ENCODE peak calls at places on chromosomes 11 and 22, in four cellular contexts. E is heart right ventricle, L is PC-9, T is HCT116. D is an unnamed sample.

GRCh38 chr11:8906629-8907028 is 4.4 kb upstream of the AKIP1 start:
- DNase-seq in L (peak; percentile 91), E (no peak), T (peak; percentile 49), D (no peak)

GRCh38 chr11:58513747-58514367 is 6.0 kb upstream of the OR5B21 start:
- DNase-seq in T (peak; percentile 64), L (peak; percentile 65), E (peak; percentile 24), D (peak; percentile 60)

GRCh38 chr22:29022101-29022817 is 39.4 kb downstream of the C22orf31 start:
- DNase-seq in E (no peak), L (no peak), T (no peak), D (no peak)

GRCh38 chr11:58741127-58741526 is 9.4 kb upstream of the GLYAT start:
- DNase-seq in T (no peak), E (no peak), L (no peak), D (no peak)

GRCh38 chr11:70434813-70435300 is 36.5 kb downstream of the CTTN start:
- DNase-seq in E (no peak), L (no peak), T (no peak), D (no peak)

GRCh38 chr11:121031167-121031566 is 7.3 kb downstream of the TBCEL start:
- DNase-seq in T (no peak), L (no peak), E (no peak), D (no peak)

GRCh38 chr11:36672815-36673450 is 74.9 kb upstream of the RAG2 start:
- DNase-seq in L (no peak), E (peak; percentile 35), T (peak; percentile 38), D (peak; percentile 45)

GRCh38 chr22:43042101-43042780 is 27.3 kb upstream of the PACSIN2 start:
- DNase-seq in L (no peak), E (no peak), T (no peak), D (no peak)

GRCh38 chr11:47879259-47880184 is 31.4 kb upstream of the NUP160 start:
- DNase-seq in E (no peak), L (no peak), T (no peak), D (no peak)

GRCh38 chr11:69534166-69534530 is 52.7 kb downstream of the LINC01488 start:
- DNase-seq in T (no peak), E (no peak), L (no peak), D (no peak)

GRCh38 chr22:49998718-49999062 is 13.9 kb downstream of the IL17REL start:
- DNase-seq in L (no peak), T (no peak), E (no peak), D (no peak)

GRCh38 chr22:32897400-32897799 is 95.9 kb downstream of the TIMP3 start:
- DNase-seq in E (no peak), T (no peak), L (peak; percentile 55), D (no peak)

GRCh38 chr11:15101072-15101701 is 13.5 kb upstream of the INSC start:
- DNase-seq in T (peak; percentile 57), E (peak; percentile 41), L (no peak), D (peak; percentile 73)

GRCh38 chr11:77090373-77091111 is 12.1 kb upstream of the OMP start:
- DNase-seq in L (no peak), T (no peak), E (no peak), D (no peak)

GRCh38 chr11:1868056-1868635 is 15.3 kb downstream of the LSP1 start:
- DNase-seq in T (no peak), L (no peak), E (no peak), D (no peak)
- H3K4me1 ChIP-seq in T (peaks cover 18% of the 10 kb centered on the region), L (peaks cover 11% of the 10 kb centered on the region), E (peaks cover 27% of the 10 kb centered on the region), D (no peaks in the 10 kb centered on the region)

DNA sequence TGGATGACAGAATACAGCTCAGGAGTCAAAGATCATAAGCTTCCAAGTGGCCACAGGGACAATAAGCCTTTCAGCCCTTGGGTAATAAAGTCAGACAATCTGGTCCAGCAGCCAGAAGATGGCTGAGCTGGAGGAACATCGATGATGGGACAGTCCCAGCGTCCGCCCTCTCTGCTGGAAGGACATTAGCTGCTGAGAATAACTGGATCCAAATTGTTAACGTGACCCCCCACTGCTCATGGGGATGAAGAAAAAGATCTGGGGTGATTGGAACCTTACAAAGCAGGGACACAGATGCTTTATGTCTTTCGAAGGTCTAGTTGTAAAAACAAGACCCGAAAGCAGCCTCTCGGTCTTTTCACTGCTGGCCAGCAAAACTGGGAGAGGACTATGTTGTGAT is 71.0 kb downstream of the IGLL5 start:
- DNase-seq in T (no peak), E (no peak), L (no peak), D (no peak)
- H3K4me3 ChIP-seq in T (no peak overlapping the region), E (no peak overlapping the region), L (no peak overlapping the region), D (no peak overlapping the region)

GRCh38 chr22:39856588-39856987 is 37.0 kb downstream of the ENTHD1 start:
- DNase-seq in L (peak; percentile 21), T (no peak), E (no peak), D (no peak)

GRCh38 chr22:39859903-39860588 is 33.5 kb downstream of the ENTHD1 start:
- DNase-seq in T (no peak), E (no peak), L (peak; percentile 6), D (no peak)
- H3K27me3 ChIP-seq in T (peaks cover 81% of the 10 kb centered on the region), E (no peaks in the 10 kb centered on the region), L (peaks cover 69% of the 10 kb centered on the region), D (peaks cover 6% of the 10 kb centered on the region)

GRCh38 chr22:46618104-46618647 is 2.0 kb upstream of the GRAMD4 start:
- DNase-seq in T (no peak), L (no peak), E (no peak), D (no peak)
- H3K4me1 ChIP-seq in T (no peaks in the 10 kb centered on the region), L (no peaks in the 10 kb centered on the region), E (peaks cover 55% of the 10 kb centered on the region), D (no peaks in the 10 kb centered on the region)

GRCh38 chr11:125902927-125903752 is at the start of gene PUS3:
- DNase-seq in E (peak; percentile 93), T (peak; percentile 73), L (peak; percentile 68), D (peak; percentile 93)

GRCh38 chr11:125904678-125905077 is 370 bp downstream of the DDX25 start:
- DNase-seq in E (no peak), L (no peak), T (no peak), D (no peak)

GRCh38 chr11:125903753-125904659 is at the start of gene DDX25:
- DNase-seq in E (no peak), L (no peak), T (no peak), D (peak; percentile 76)

GRCh38 chr11:125902315-125902926 is 585 bp downstream of the PUS3 start:
- DNase-seq in T (no peak), L (no peak), E (no peak), D (no peak)

GRCh38 chr11:125901872-125902271 is 1.1 kb downstream of the PUS3 start:
- DNase-seq in T (no peak), L (no peak), E (no peak), D (no peak)
- H3K4me3 ChIP-seq in T (peak overlapping the region; percentile 63), L (no peak overlapping the region), E (no peak overlapping the region), D (no peak overlapping the region)

GRCh38 chr11:110966131-110966530 is 253.9 kb upstream of the ARHGAP20 start:
- DNase-seq in T (no peak), E (no peak), L (no peak), D (no peak)

GRCh38 chr11:110968348-110969062 is 256.3 kb upstream of the ARHGAP20 start:
- DNase-seq in L (no peak), T (no peak), E (no peak), D (no peak)

GRCh38 chr11:110960167-110960566 is 247.9 kb upstream of the ARHGAP20 start:
- DNase-seq in E (no peak), L (no peak), T (no peak), D (no peak)

GRCh38 chr11:110962907-110963306 is 250.7 kb upstream of the ARHGAP20 start:
- DNase-seq in L (no peak), E (no peak), T (no peak), D (no peak)
- H3K27me3 ChIP-seq in L (no peaks in the 10 kb centered on the region), E (no peaks in the 10 kb centered on the region), T (peaks cover 27% of the 10 kb centered on the region), D (peaks cover 5% of the 10 kb centered on the region)

GRCh38 chr22:24992946-24993345 is 40.4 kb downstream of the KIAA1671 start:
- DNase-seq in T (no peak), E (no peak), L (no peak), D (no peak)
- H3K4me1 ChIP-seq in T (peaks cover 91% of the 10 kb centered on the region), E (peaks cover 34% of the 10 kb centered on the region), L (peaks cover 75% of the 10 kb centered on the region), D (peaks cover 15% of the 10 kb centered on the region)

D was measured in HAP-1.